ENCODE peak calls at places on chromosomes 12 and 14, in ten cellular contexts. One of them, this sample, is unnamed.

GRCh38 chr14:54465654-54466053 is 23.1 kb downstream of the GMFB start:
- ATAC-seq in effector memory CD8-positive, alpha-beta T cell: no peak
- ATAC-seq in naive thymus-derived CD8-positive, alpha-beta T cell: no peak
- ATAC-seq in stimulated activated naive CD8-positive, alpha-beta T cell treated with anti-CD3 and anti-CD28 coated beads, Interleukin-15, amount 100 ng/mL, for 72 hours: no peak
- ATAC-seq in T-cell: no peak
- ATAC-seq in activated naive CD8-positive, alpha-beta T cell treated with anti-CD3 and anti-CD28 coated beads, Interleukin-2, amount 50 U/mL, for 24 hours: no peak
- ATAC-seq in pancreas: no peak
- ATAC-seq in left ventricle myocardium superior: no peak
- ATAC-seq in central memory CD8-positive, alpha-beta T cell: no peak
- ATAC-seq in esophagus mucosa: no peak
- ATAC-seq in this sample: no peak

GRCh38 chr12:55974308-55974724 is 438 bp downstream of the RAB5B start:
- ATAC-seq in pancreas: peak
- ATAC-seq in stimulated activated naive CD8-positive, alpha-beta T cell treated with anti-CD3 and anti-CD28 coated beads, Interleukin-15, amount 100 ng/mL, for 72 hours: peak
- ATAC-seq in central memory CD8-positive, alpha-beta T cell: no peak
- ATAC-seq in activated naive CD8-positive, alpha-beta T cell treated with anti-CD3 and anti-CD28 coated beads, Interleukin-2, amount 50 U/mL, for 24 hours: peak
- ATAC-seq in left ventricle myocardium superior: peak
- ATAC-seq in esophagus mucosa: peak
- ATAC-seq in T-cell: peak
- ATAC-seq in naive thymus-derived CD8-positive, alpha-beta T cell: no peak
- ATAC-seq in effector memory CD8-positive, alpha-beta T cell: no peak
- ATAC-seq in this sample: peak

GRCh38 chr14:29926701-29927595 is 699 bp downstream of the PRKD1 start:
- ATAC-seq in central memory CD8-positive, alpha-beta T cell: no peak
- ATAC-seq in naive thymus-derived CD8-positive, alpha-beta T cell: no peak
- ATAC-seq in activated naive CD8-positive, alpha-beta T cell treated with anti-CD3 and anti-CD28 coated beads, Interleukin-2, amount 50 U/mL, for 24 hours: peak
- ATAC-seq in left ventricle myocardium superior: peak
- ATAC-seq in pancreas: peak
- ATAC-seq in effector memory CD8-positive, alpha-beta T cell: no peak
- ATAC-seq in esophagus mucosa: peak
- ATAC-seq in stimulated activated naive CD8-positive, alpha-beta T cell treated with anti-CD3 and anti-CD28 coated beads, Interleukin-15, amount 100 ng/mL, for 72 hours: peak
- ATAC-seq in T-cell: no peak
- ATAC-seq in this sample: no peak

GRCh38 chr12:4051616-4052015 is 178.4 kb upstream of the PARP11 start:
- ATAC-seq in T-cell: no peak
- ATAC-seq in effector memory CD8-positive, alpha-beta T cell: peak
- ATAC-seq in activated naive CD8-positive, alpha-beta T cell treated with anti-CD3 and anti-CD28 coated beads, Interleukin-2, amount 50 U/mL, for 24 hours: peak
- ATAC-seq in central memory CD8-positive, alpha-beta T cell: no peak
- ATAC-seq in left ventricle myocardium superior: no peak
- ATAC-seq in naive thymus-derived CD8-positive, alpha-beta T cell: no peak
- ATAC-seq in pancreas: no peak
- ATAC-seq in esophagus mucosa: no peak
- ATAC-seq in stimulated activated naive CD8-positive, alpha-beta T cell treated with anti-CD3 and anti-CD28 coated beads, Interleukin-15, amount 100 ng/mL, for 72 hours: peak
- ATAC-seq in this sample: no peak

GRCh38 chr12:30422844-30423243 is 272.8 kb downstream of the IPO8 start:
- ATAC-seq in activated naive CD8-positive, alpha-beta T cell treated with anti-CD3 and anti-CD28 coated beads, Interleukin-2, amount 50 U/mL, for 24 hours: no peak
- ATAC-seq in pancreas: no peak
- ATAC-seq in naive thymus-derived CD8-positive, alpha-beta T cell: no peak
- ATAC-seq in esophagus mucosa: no peak
- ATAC-seq in left ventricle myocardium superior: peak
- ATAC-seq in effector memory CD8-positive, alpha-beta T cell: no peak
- ATAC-seq in T-cell: no peak
- ATAC-seq in stimulated activated naive CD8-positive, alpha-beta T cell treated with anti-CD3 and anti-CD28 coated beads, Interleukin-15, amount 100 ng/mL, for 72 hours: no peak
- ATAC-seq in central memory CD8-positive, alpha-beta T cell: no peak
- ATAC-seq in this sample: no peak

GRCh38 chr12:26088999-26089398 is 35.8 kb downstream of the BHLHE41 start:
- ATAC-seq in effector memory CD8-positive, alpha-beta T cell: no peak
- ATAC-seq in naive thymus-derived CD8-positive, alpha-beta T cell: no peak
- ATAC-seq in T-cell: no peak
- ATAC-seq in central memory CD8-positive, alpha-beta T cell: no peak
- ATAC-seq in pancreas: peak
- ATAC-seq in stimulated activated naive CD8-positive, alpha-beta T cell treated with anti-CD3 and anti-CD28 coated beads, Interleukin-15, amount 100 ng/mL, for 72 hours: peak
- ATAC-seq in esophagus mucosa: peak
- ATAC-seq in activated naive CD8-positive, alpha-beta T cell treated with anti-CD3 and anti-CD28 coated beads, Interleukin-2, amount 50 U/mL, for 24 hours: no peak
- ATAC-seq in left ventricle myocardium superior: no peak
- ATAC-seq in this sample: no peak

GRCh38 chr14:31992051-31992450 is 85.1 kb upstream of the ARHGAP5 start:
- ATAC-seq in esophagus mucosa: peak
- ATAC-seq in stimulated activated naive CD8-positive, alpha-beta T cell treated with anti-CD3 and anti-CD28 coated beads, Interleukin-15, amount 100 ng/mL, for 72 hours: no peak
- ATAC-seq in left ventricle myocardium superior: no peak
- ATAC-seq in pancreas: peak
- ATAC-seq in central memory CD8-positive, alpha-beta T cell: no peak
- ATAC-seq in naive thymus-derived CD8-positive, alpha-beta T cell: no peak
- ATAC-seq in effector memory CD8-positive, alpha-beta T cell: no peak
- ATAC-seq in T-cell: no peak
- ATAC-seq in activated naive CD8-positive, alpha-beta T cell treated with anti-CD3 and anti-CD28 coated beads, Interleukin-2, amount 50 U/mL, for 24 hours: no peak
- ATAC-seq in this sample: no peak

GRCh38 chr14:45679852-45680251 is 426.9 kb upstream of the MIS18BP1 start:
- ATAC-seq in esophagus mucosa: peak
- ATAC-seq in effector memory CD8-positive, alpha-beta T cell: no peak
- ATAC-seq in stimulated activated naive CD8-positive, alpha-beta T cell treated with anti-CD3 and anti-CD28 coated beads, Interleukin-15, amount 100 ng/mL, for 72 hours: no peak
- ATAC-seq in T-cell: no peak
- ATAC-seq in pancreas: peak
- ATAC-seq in central memory CD8-positive, alpha-beta T cell: no peak
- ATAC-seq in activated naive CD8-positive, alpha-beta T cell treated with anti-CD3 and anti-CD28 coated beads, Interleukin-2, amount 50 U/mL, for 24 hours: no peak
- ATAC-seq in left ventricle myocardium superior: no peak
- ATAC-seq in naive thymus-derived CD8-positive, alpha-beta T cell: no peak
- ATAC-seq in this sample: no peak

GRCh38 chr14:57870686-57871457 is 5.0 kb upstream of the SLC35F4 start:
- ATAC-seq in left ventricle myocardium superior: no peak
- ATAC-seq in activated naive CD8-positive, alpha-beta T cell treated with anti-CD3 and anti-CD28 coated beads, Interleukin-2, amount 50 U/mL, for 24 hours: no peak
- ATAC-seq in stimulated activated naive CD8-positive, alpha-beta T cell treated with anti-CD3 and anti-CD28 coated beads, Interleukin-15, amount 100 ng/mL, for 72 hours: no peak
- ATAC-seq in effector memory CD8-positive, alpha-beta T cell: no peak
- ATAC-seq in esophagus mucosa: no peak
- ATAC-seq in T-cell: no peak
- ATAC-seq in naive thymus-derived CD8-positive, alpha-beta T cell: no peak
- ATAC-seq in pancreas: no peak
- ATAC-seq in central memory CD8-positive, alpha-beta T cell: no peak
- ATAC-seq in this sample: no peak

GRCh38 chr14:51458563-51458955 is 193.2 kb upstream of the FRMD6 start:
- ATAC-seq in effector memory CD8-positive, alpha-beta T cell: no peak
- ATAC-seq in stimulated activated naive CD8-positive, alpha-beta T cell treated with anti-CD3 and anti-CD28 coated beads, Interleukin-15, amount 100 ng/mL, for 72 hours: no peak
- ATAC-seq in central memory CD8-positive, alpha-beta T cell: no peak
- ATAC-seq in naive thymus-derived CD8-positive, alpha-beta T cell: no peak
- ATAC-seq in activated naive CD8-positive, alpha-beta T cell treated with anti-CD3 and anti-CD28 coated beads, Interleukin-2, amount 50 U/mL, for 24 hours: no peak
- ATAC-seq in left ventricle myocardium superior: no peak
- ATAC-seq in esophagus mucosa: peak
- ATAC-seq in pancreas: no peak
- ATAC-seq in T-cell: no peak
- ATAC-seq in this sample: peak

GRCh38 chr12:288687-289086 is 26.1 kb upstream of the SLC6A13 start:
- ATAC-seq in central memory CD8-positive, alpha-beta T cell: no peak
- ATAC-seq in left ventricle myocardium superior: peak
- ATAC-seq in naive thymus-derived CD8-positive, alpha-beta T cell: no peak
- ATAC-seq in esophagus mucosa: no peak
- ATAC-seq in effector memory CD8-positive, alpha-beta T cell: no peak
- ATAC-seq in activated naive CD8-positive, alpha-beta T cell treated with anti-CD3 and anti-CD28 coated beads, Interleukin-2, amount 50 U/mL, for 24 hours: no peak
- ATAC-seq in stimulated activated naive CD8-positive, alpha-beta T cell treated with anti-CD3 and anti-CD28 coated beads, Interleukin-15, amount 100 ng/mL, for 72 hours: no peak
- ATAC-seq in pancreas: peak
- ATAC-seq in T-cell: no peak
- ATAC-seq in this sample: no peak

GRCh38 chr14:52365071-52365470 is 51.0 kb downstream of the PTGER2 start:
- ATAC-seq in naive thymus-derived CD8-positive, alpha-beta T cell: no peak
- ATAC-seq in central memory CD8-positive, alpha-beta T cell: no peak
- ATAC-seq in effector memory CD8-positive, alpha-beta T cell: no peak
- ATAC-seq in left ventricle myocardium superior: no peak
- ATAC-seq in esophagus mucosa: no peak
- ATAC-seq in pancreas: no peak
- ATAC-seq in activated naive CD8-positive, alpha-beta T cell treated with anti-CD3 and anti-CD28 coated beads, Interleukin-2, amount 50 U/mL, for 24 hours: no peak
- ATAC-seq in T-cell: no peak
- ATAC-seq in stimulated activated naive CD8-positive, alpha-beta T cell treated with anti-CD3 and anti-CD28 coated beads, Interleukin-15, amount 100 ng/mL, for 72 hours: no peak
- ATAC-seq in this sample: no peak

GRCh38 chr12:122981036-122981471 is 573 bp downstream of the ARL6IP4 start:
- ATAC-seq in stimulated activated naive CD8-positive, alpha-beta T cell treated with anti-CD3 and anti-CD28 coated beads, Interleukin-15, amount 100 ng/mL, for 72 hours: peak
- ATAC-seq in activated naive CD8-positive, alpha-beta T cell treated with anti-CD3 and anti-CD28 coated beads, Interleukin-2, amount 50 U/mL, for 24 hours: no peak
- ATAC-seq in pancreas: peak
- ATAC-seq in central memory CD8-positive, alpha-beta T cell: peak
- ATAC-seq in naive thymus-derived CD8-positive, alpha-beta T cell: peak
- ATAC-seq in effector memory CD8-positive, alpha-beta T cell: peak
- ATAC-seq in T-cell: peak
- ATAC-seq in left ventricle myocardium superior: peak
- ATAC-seq in esophagus mucosa: no peak
- ATAC-seq in this sample: peak

GRCh38 chr12:52837341-52837741 is 3.2 kb upstream of the KRT79 start:
- ATAC-seq in T-cell: no peak
- ATAC-seq in pancreas: peak
- ATAC-seq in stimulated activated naive CD8-positive, alpha-beta T cell treated with anti-CD3 and anti-CD28 coated beads, Interleukin-15, amount 100 ng/mL, for 72 hours: peak
- ATAC-seq in left ventricle myocardium superior: no peak
- ATAC-seq in esophagus mucosa: peak
- ATAC-seq in activated naive CD8-positive, alpha-beta T cell treated with anti-CD3 and anti-CD28 coated beads, Interleukin-2, amount 50 U/mL, for 24 hours: no peak
- ATAC-seq in naive thymus-derived CD8-positive, alpha-beta T cell: no peak
- ATAC-seq in effector memory CD8-positive, alpha-beta T cell: no peak
- ATAC-seq in central memory CD8-positive, alpha-beta T cell: no peak
- ATAC-seq in this sample: peak

GRCh38 chr12:116426391-116427136 is 132.6 kb upstream of the MAP1LC3B2 start:
- ATAC-seq in effector memory CD8-positive, alpha-beta T cell: no peak
- ATAC-seq in stimulated activated naive CD8-positive, alpha-beta T cell treated with anti-CD3 and anti-CD28 coated beads, Interleukin-15, amount 100 ng/mL, for 72 hours: no peak
- ATAC-seq in activated naive CD8-positive, alpha-beta T cell treated with anti-CD3 and anti-CD28 coated beads, Interleukin-2, amount 50 U/mL, for 24 hours: no peak
- ATAC-seq in esophagus mucosa: peak
- ATAC-seq in T-cell: no peak
- ATAC-seq in central memory CD8-positive, alpha-beta T cell: no peak
- ATAC-seq in naive thymus-derived CD8-positive, alpha-beta T cell: no peak
- ATAC-seq in pancreas: peak
- ATAC-seq in left ventricle myocardium superior: peak
- ATAC-seq in this sample: no peak

GRCh38 chr12:116881325-116881866 is at the start of gene HRK:
- ATAC-seq in central memory CD8-positive, alpha-beta T cell: no peak
- ATAC-seq in naive thymus-derived CD8-positive, alpha-beta T cell: no peak
- ATAC-seq in stimulated activated naive CD8-positive, alpha-beta T cell treated with anti-CD3 and anti-CD28 coated beads, Interleukin-15, amount 100 ng/mL, for 72 hours: no peak
- ATAC-seq in left ventricle myocardium superior: no peak
- ATAC-seq in pancreas: peak
- ATAC-seq in T-cell: peak
- ATAC-seq in effector memory CD8-positive, alpha-beta T cell: no peak
- ATAC-seq in activated naive CD8-positive, alpha-beta T cell treated with anti-CD3 and anti-CD28 coated beads, Interleukin-2, amount 50 U/mL, for 24 hours: no peak
- ATAC-seq in esophagus mucosa: no peak
- ATAC-seq in this sample: no peak

GRCh38 chr14:101780390-101780789 is 18.9 kb downstream of the PPP2R5C start:
- ATAC-seq in pancreas: no peak
- ATAC-seq in left ventricle myocardium superior: no peak
- ATAC-seq in activated naive CD8-positive, alpha-beta T cell treated with anti-CD3 and anti-CD28 coated beads, Interleukin-2, amount 50 U/mL, for 24 hours: no peak
- ATAC-seq in stimulated activated naive CD8-positive, alpha-beta T cell treated with anti-CD3 and anti-CD28 coated beads, Interleukin-15, amount 100 ng/mL, for 72 hours: no peak
- ATAC-seq in central memory CD8-positive, alpha-beta T cell: no peak
- ATAC-seq in naive thymus-derived CD8-positive, alpha-beta T cell: no peak
- ATAC-seq in T-cell: no peak
- ATAC-seq in esophagus mucosa: no peak
- ATAC-seq in effector memory CD8-positive, alpha-beta T cell: no peak
- ATAC-seq in this sample: no peak

GRCh38 chr12:45355750-45356149 is 139.9 kb downstream of the ANO6 start:
- ATAC-seq in T-cell: no peak
- ATAC-seq in central memory CD8-positive, alpha-beta T cell: no peak
- ATAC-seq in stimulated activated naive CD8-positive, alpha-beta T cell treated with anti-CD3 and anti-CD28 coated beads, Interleukin-15, amount 100 ng/mL, for 72 hours: no peak
- ATAC-seq in effector memory CD8-positive, alpha-beta T cell: no peak
- ATAC-seq in left ventricle myocardium superior: no peak
- ATAC-seq in pancreas: peak
- ATAC-seq in naive thymus-derived CD8-positive, alpha-beta T cell: no peak
- ATAC-seq in esophagus mucosa: no peak
- ATAC-seq in activated naive CD8-positive, alpha-beta T cell treated with anti-CD3 and anti-CD28 coated beads, Interleukin-2, amount 50 U/mL, for 24 hours: no peak
- ATAC-seq in this sample: no peak

GRCh38 chr14:87698496-87698895 is 294.5 kb downstream of the GALC start:
- ATAC-seq in esophagus mucosa: no peak
- ATAC-seq in left ventricle myocardium superior: no peak
- ATAC-seq in effector memory CD8-positive, alpha-beta T cell: no peak
- ATAC-seq in T-cell: no peak
- ATAC-seq in naive thymus-derived CD8-positive, alpha-beta T cell: no peak
- ATAC-seq in activated naive CD8-positive, alpha-beta T cell treated with anti-CD3 and anti-CD28 coated beads, Interleukin-2, amount 50 U/mL, for 24 hours: no peak
- ATAC-seq in central memory CD8-positive, alpha-beta T cell: no peak
- ATAC-seq in stimulated activated naive CD8-positive, alpha-beta T cell treated with anti-CD3 and anti-CD28 coated beads, Interleukin-15, amount 100 ng/mL, for 72 hours: no peak
- ATAC-seq in pancreas: no peak
- ATAC-seq in this sample: no peak

GRCh38 chr14:22513066-22513812 is 75.8 kb downstream of the DAD1 start:
- ATAC-seq in T-cell: no peak
- ATAC-seq in left ventricle myocardium superior: peak
- ATAC-seq in activated naive CD8-positive, alpha-beta T cell treated with anti-CD3 and anti-CD28 coated beads, Interleukin-2, amount 50 U/mL, for 24 hours: no peak
- ATAC-seq in pancreas: no peak
- ATAC-seq in effector memory CD8-positive, alpha-beta T cell: no peak
- ATAC-seq in esophagus mucosa: no peak
- ATAC-seq in central memory CD8-positive, alpha-beta T cell: no peak
- ATAC-seq in stimulated activated naive CD8-positive, alpha-beta T cell treated with anti-CD3 and anti-CD28 coated beads, Interleukin-15, amount 100 ng/mL, for 72 hours: no peak
- ATAC-seq in naive thymus-derived CD8-positive, alpha-beta T cell: no peak
- ATAC-seq in this sample: no peak

GRCh38 chr14:23380197-23381016 is 3.6 kb downstream of the CMTM5 start:
- ATAC-seq in esophagus mucosa: no peak
- ATAC-seq in stimulated activated naive CD8-positive, alpha-beta T cell treated with anti-CD3 and anti-CD28 coated beads, Interleukin-15, amount 100 ng/mL, for 72 hours: peak
- ATAC-seq in left ventricle myocardium superior: peak
- ATAC-seq in activated naive CD8-positive, alpha-beta T cell treated with anti-CD3 and anti-CD28 coated beads, Interleukin-2, amount 50 U/mL, for 24 hours: no peak
- ATAC-seq in effector memory CD8-positive, alpha-beta T cell: no peak
- ATAC-seq in central memory CD8-positive, alpha-beta T cell: no peak
- ATAC-seq in T-cell: no peak
- ATAC-seq in naive thymus-derived CD8-positive, alpha-beta T cell: no peak
- ATAC-seq in pancreas: peak
- ATAC-seq in this sample: peak

GRCh38 chr12:67650127-67650495 is 1.6 kb downstream of the DYRK2 start:
- ATAC-seq in stimulated activated naive CD8-positive, alpha-beta T cell treated with anti-CD3 and anti-CD28 coated beads, Interleukin-15, amount 100 ng/mL, for 72 hours: no peak
- ATAC-seq in esophagus mucosa: no peak
- ATAC-seq in central memory CD8-positive, alpha-beta T cell: no peak
- ATAC-seq in left ventricle myocardium superior: peak
- ATAC-seq in effector memory CD8-positive, alpha-beta T cell: no peak
- ATAC-seq in pancreas: peak
- ATAC-seq in T-cell: no peak
- ATAC-seq in activated naive CD8-positive, alpha-beta T cell treated with anti-CD3 and anti-CD28 coated beads, Interleukin-2, amount 50 U/mL, for 24 hours: no peak
- ATAC-seq in naive thymus-derived CD8-positive, alpha-beta T cell: no peak
- ATAC-seq in this sample: no peak

GRCh38 chr14:99924379-99924778 is 131.2 kb downstream of the EML1 start:
- ATAC-seq in activated naive CD8-positive, alpha-beta T cell treated with anti-CD3 and anti-CD28 coated beads, Interleukin-2, amount 50 U/mL, for 24 hours: no peak
- ATAC-seq in T-cell: no peak
- ATAC-seq in stimulated activated naive CD8-positive, alpha-beta T cell treated with anti-CD3 and anti-CD28 coated beads, Interleukin-15, amount 100 ng/mL, for 72 hours: no peak
- ATAC-seq in esophagus mucosa: no peak
- ATAC-seq in effector memory CD8-positive, alpha-beta T cell: no peak
- ATAC-seq in naive thymus-derived CD8-positive, alpha-beta T cell: no peak
- ATAC-seq in left ventricle myocardium superior: no peak
- ATAC-seq in central memory CD8-positive, alpha-beta T cell: no peak
- ATAC-seq in pancreas: no peak
- ATAC-seq in this sample: no peak